ENCODE peak calls at places on chromosomes 1 and 21, in nine cellular contexts. T is MM.1S; O is right lobe of liver; U is lower lobe of right lung; Y is left ventricle myocardium inferior; P is naive thymus-derived CD4-positive, alpha-beta T cell; K is neural progenitor cell; F is IMR-90; Q is upper lobe of right lung. L is an unnamed sample.

GRCh38 chr1:13624526-13624925 is 40.9 kb downstream of the PDPN start:
- DNase-seq in T (no peak), O (no peak), U (no peak), Y (no peak), P (no peak), K (no peak), F (no peak), Q (no peak), L (no peak)

GRCh38 chr1:29243863-29244185 is 7.5 kb downstream of the PTPRU start:
- DNase-seq in T (no peak), O (no peak), U (no peak), Y (no peak), P (no peak), K (no peak), F (peak; percentile 89), Q (no peak), L (no peak)

GRCh38 chr1:164803366-164803765 is 244.4 kb downstream of the PBX1 start:
- DNase-seq in T (no peak), O (no peak), U (no peak), Y (no peak), P (no peak), K (no peak), F (no peak), Q (no peak), L (no peak)

GRCh38 chr1:72280714-72281113 is 1.6 kb downstream of the NEGR1 start:
- DNase-seq in T (no peak), O (no peak), U (no peak), Y (no peak), P (no peak), K (no peak), F (no peak), Q (no peak), L (no peak)

GRCh38 chr21:32015740-32016139 is 142.9 kb downstream of the HUNK start:
- DNase-seq in T (no peak), O (no peak), U (no peak), Y (no peak), P (no peak), K (no peak), F (no peak), Q (no peak), L (no peak)

GRCh38 chr1:228798548-228798947 is 63.3 kb downstream of the RHOU start:
- DNase-seq in T (no peak), O (no peak), U (no peak), Y (no peak), P (no peak), K (no peak), F (no peak), Q (no peak), L (no peak)

GRCh38 chr1:146036990-146037646 is 15.6 kb upstream of the HJV start:
- DNase-seq in T (peak; percentile 93), O (peak; percentile 73), U (peak; percentile 78), Y (peak; percentile 77), P (peak; percentile 86), K (peak; percentile 83), F (peak; percentile 87), Q (peak; percentile 85), L (peak; percentile 82)

GRCh38 chr1:22285545-22286396 is 142.9 kb upstream of the WNT4 start:
- DNase-seq in T (no peak), O (no peak), U (no peak), Y (no peak), P (no peak), K (no peak), F (no peak), Q (no peak), L (no peak)

GRCh38 chr21:42062543-42063022 is 8.5 kb upstream of the UMODL1 start:
- DNase-seq in T (peak; percentile 99), O (no peak), U (peak; percentile 86), Y (no peak), P (peak; percentile 97), K (no peak), F (no peak), Q (peak; percentile 88), L (no peak)

GRCh38 chr1:55209247-55209646 is 5.9 kb downstream of the USP24 start:
- DNase-seq in T (no peak), O (no peak), U (no peak), Y (no peak), P (no peak), K (peak; percentile 40), F (no peak), Q (no peak), L (no peak)

GRCh38 chr1:10737268-10737624 is 59.2 kb downstream of the CASZ1 start:
- DNase-seq in T (no peak), O (no peak), U (peak; percentile 79), Y (peak; percentile 57), P (no peak), K (no peak), F (no peak), Q (peak; percentile 84), L (no peak)

GRCh38 chr1:16251381-16251780 is 14.4 kb upstream of the CPLANE2 start:
- DNase-seq in T (no peak), O (no peak), U (no peak), Y (no peak), P (no peak), K (no peak), F (no peak), Q (peak; percentile 20), L (no peak)

GRCh38 chr21:28827422-28827821 is 165.3 kb downstream of the LTN1 start:
- DNase-seq in T (no peak), O (no peak), U (no peak), Y (no peak), P (no peak), K (no peak), F (peak; percentile 46), Q (no peak), L (no peak)

GRCh38 chr1:2110191-2110737 is 60.1 kb downstream of the PRKCZ start:
- DNase-seq in T (no peak), O (no peak), U (peak; percentile 27), Y (no peak), P (no peak), K (no peak), F (no peak), Q (peak; percentile 57), L (no peak)
- H3K4me1 ChIP-seq in T (no peaks in the 10 kb centered on the region), O (no peaks in the 10 kb centered on the region), U (peaks cover 4% of the 10 kb centered on the region), Y (no peaks in the 10 kb centered on the region), P (no peaks in the 10 kb centered on the region), K (peaks cover 3% of the 10 kb centered on the region), F (no peaks in the 10 kb centered on the region), Q (peaks cover 3% of the 10 kb centered on the region), L (peaks cover 8% of the 10 kb centered on the region)

DNA sequence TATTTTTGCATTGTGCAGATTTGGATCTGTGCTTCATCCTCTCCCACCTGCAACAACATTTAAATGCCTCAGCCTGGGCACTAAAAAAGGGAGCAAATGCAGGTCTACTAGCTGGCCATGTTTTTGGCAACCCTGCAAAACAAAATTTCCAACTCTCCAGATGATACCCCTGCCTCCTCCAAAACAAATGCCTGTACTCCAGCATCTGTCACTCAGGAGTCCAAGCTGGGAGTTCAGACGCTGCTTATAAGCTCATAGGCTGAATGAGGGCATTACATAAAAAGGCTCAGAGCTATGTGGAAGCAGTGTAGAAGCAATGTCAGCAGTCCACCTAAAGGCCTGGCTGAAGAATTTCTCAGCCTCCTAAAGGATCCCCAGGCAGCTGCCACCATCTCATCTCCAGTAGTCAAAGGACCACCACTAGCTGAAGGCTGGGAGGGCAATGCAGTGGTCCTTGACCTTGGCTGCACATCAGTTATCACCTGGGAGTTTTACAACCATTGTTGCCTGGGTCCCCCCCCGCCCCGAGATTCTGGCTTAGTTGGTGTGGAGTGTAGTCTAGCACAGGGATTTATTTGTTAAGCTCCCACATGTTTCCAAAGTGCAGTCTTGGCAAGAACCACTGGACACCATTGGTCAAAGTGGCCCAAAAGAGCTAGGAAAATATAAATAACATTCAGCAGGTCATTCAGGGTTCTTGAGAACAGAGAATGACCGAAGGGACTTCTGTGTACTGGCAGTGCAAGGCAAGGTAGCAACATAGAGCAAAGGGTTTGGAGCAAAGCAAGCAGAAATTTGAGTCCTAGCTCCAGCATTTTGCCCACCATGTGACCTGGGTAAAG is 57.2 kb downstream of the ITPKB start:
- DNase-seq in T (no peak), O (no peak), U (no peak), Y (no peak), P (no peak), K (no peak), F (no peak), Q (no peak), L (no peak)
- H3K4me1 ChIP-seq in T (peaks cover 15% of the 10 kb centered on the region), O (no peaks in the 10 kb centered on the region), U (peaks cover 71% of the 10 kb centered on the region), Y (peaks cover 100% of the 10 kb centered on the region), P (peaks cover 98% of the 10 kb centered on the region), K (peaks cover 42% of the 10 kb centered on the region), F (peaks cover 15% of the 10 kb centered on the region), Q (peaks cover 42% of the 10 kb centered on the region), L (peaks cover 28% of the 10 kb centered on the region)

GRCh38 chr21:38308785-38309119 is 52.0 kb downstream of the KCNJ15 start:
- DNase-seq in T (no peak), O (no peak), U (no peak), Y (no peak), P (no peak), K (no peak), F (no peak), Q (no peak), L (no peak)

GRCh38 chr21:38306833-38307232 is 50.0 kb downstream of the KCNJ15 start:
- DNase-seq in T (no peak), O (no peak), U (no peak), Y (no peak), P (no peak), K (no peak), F (peak; percentile 99), Q (no peak), L (no peak)

GRCh38 chr21:38310619-38311018 is 53.8 kb downstream of the KCNJ15 start:
- DNase-seq in T (no peak), O (no peak), U (no peak), Y (no peak), P (no peak), K (no peak), F (peak; percentile 49), Q (no peak), L (no peak)

GRCh38 chr21:38306407-38306806 is 49.6 kb downstream of the KCNJ15 start:
- DNase-seq in T (no peak), O (no peak), U (no peak), Y (no peak), P (peak; percentile 43), K (no peak), F (peak; percentile 96), Q (no peak), L (no peak)

DNA sequence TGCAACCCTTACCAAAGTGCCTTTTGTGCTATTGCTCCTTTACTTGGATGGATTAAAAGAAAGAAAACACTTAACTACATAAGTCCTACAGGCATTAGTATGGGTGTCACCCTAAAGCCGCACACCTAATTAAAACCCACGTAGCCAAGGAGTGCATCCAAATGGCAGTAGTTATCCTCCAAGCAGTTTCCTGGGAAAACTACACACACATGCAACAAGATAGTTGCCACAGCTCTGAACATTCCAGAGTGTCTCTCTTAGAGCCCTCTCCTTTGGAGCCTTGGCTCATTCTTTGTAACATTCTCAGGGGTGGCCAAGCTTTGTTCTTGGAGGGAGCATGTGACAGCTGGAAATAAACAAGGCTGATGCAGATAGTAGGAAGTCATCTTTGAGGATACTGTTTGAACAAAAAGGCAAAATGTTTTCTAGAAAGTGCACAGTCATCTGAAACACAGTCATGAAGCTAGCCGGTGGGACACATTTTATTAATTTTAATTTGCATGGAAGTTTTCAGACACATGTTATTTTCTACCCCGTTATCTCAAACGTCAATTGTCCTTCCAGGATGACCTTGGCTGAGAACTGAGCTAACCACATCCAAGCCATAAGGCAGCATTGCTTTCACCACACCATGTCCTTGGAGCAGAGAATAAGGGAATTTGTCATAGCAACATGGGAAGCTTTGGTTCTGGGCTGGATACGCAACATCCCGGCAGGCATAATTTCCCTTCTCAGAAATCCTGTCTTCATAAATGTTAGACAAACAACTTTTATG is 51.4 kb downstream of the KCNJ15 start:
- DNase-seq in T (no peak), O (no peak), U (no peak), Y (no peak), P (no peak), K (peak; percentile 9), F (peak; percentile 12), Q (no peak), L (no peak)
- H3K4me1 ChIP-seq in T (peaks cover 6% of the 10 kb centered on the region), O (peaks cover 4% of the 10 kb centered on the region), U (peaks cover 38% of the 10 kb centered on the region), Y (peaks cover 19% of the 10 kb centered on the region), P (peaks cover 15% of the 10 kb centered on the region), K (peaks cover 13% of the 10 kb centered on the region), F (peaks cover 8% of the 10 kb centered on the region), Q (peaks cover 48% of the 10 kb centered on the region), L (no peaks in the 10 kb centered on the region)

GRCh38 chr1:51639694-51640093 is 22.8 kb downstream of the OSBPL9 start:
- DNase-seq in T (no peak), O (no peak), U (no peak), Y (no peak), P (no peak), K (no peak), F (no peak), Q (no peak), L (no peak)
- H3K4me1 ChIP-seq in T (no peaks in the 10 kb centered on the region), O (no peaks in the 10 kb centered on the region), U (peaks cover 9% of the 10 kb centered on the region), Y (peaks cover 78% of the 10 kb centered on the region), P (no peaks in the 10 kb centered on the region), K (peaks cover 25% of the 10 kb centered on the region), F (peaks cover 19% of the 10 kb centered on the region), Q (peaks cover 8% of the 10 kb centered on the region), L (no peaks in the 10 kb centered on the region)

L was measured in NT2/D1.